ENCODE peak calls at places on chromosomes 7 and 10, in seven cellular contexts. One of them, this sample, is unnamed.

GRCh38 chr7:87671-88070 is 104.7 kb upstream of the FAM20C start:
- DNase-seq in fibroblast of lung: no peak
- DNase-seq in left ventricle myocardium inferior: no peak
- DNase-seq in BE2C: no peak
- DNase-seq in cardiac muscle cell: no peak
- DNase-seq in HepG2: no peak
- DNase-seq in fibroblast of the aortic adventitia: no peak
- DNase-seq in this sample: no peak

GRCh38 chr10:47361293-47361692 is 13.1 kb downstream of the RBP3 start:
- DNase-seq in fibroblast of lung: peak; percentile 39
- DNase-seq in left ventricle myocardium inferior: no peak
- DNase-seq in BE2C: peak; percentile 64
- DNase-seq in cardiac muscle cell: peak; percentile 66
- DNase-seq in HepG2: peak; percentile 10
- DNase-seq in fibroblast of the aortic adventitia: peak; percentile 29
- DNase-seq in this sample: peak; percentile 15

GRCh38 chr10:44292390-44293002 is 92.4 kb downstream of the CXCL12 start:
- DNase-seq in fibroblast of lung: no peak
- DNase-seq in left ventricle myocardium inferior: no peak
- DNase-seq in BE2C: no peak
- DNase-seq in cardiac muscle cell: no peak
- DNase-seq in HepG2: no peak
- DNase-seq in fibroblast of the aortic adventitia: no peak
- DNase-seq in this sample: no peak

GRCh38 chr10:17129711-17130110 is at the start of gene CUBN:
- DNase-seq in fibroblast of lung: no peak
- DNase-seq in left ventricle myocardium inferior: no peak
- DNase-seq in BE2C: no peak
- DNase-seq in cardiac muscle cell: no peak
- DNase-seq in HepG2: no peak
- DNase-seq in fibroblast of the aortic adventitia: no peak
- DNase-seq in this sample: no peak

GRCh38 chr7:2299131-2299829 is 15.0 kb downstream of the SNX8 start:
- DNase-seq in fibroblast of lung: peak; percentile 75
- DNase-seq in left ventricle myocardium inferior: no peak
- DNase-seq in BE2C: no peak
- DNase-seq in cardiac muscle cell: no peak
- DNase-seq in HepG2: no peak
- DNase-seq in fibroblast of the aortic adventitia: peak; percentile 73
- DNase-seq in this sample: peak; percentile 84

GRCh38 chr10:44261296-44261695 is 123.6 kb downstream of the CXCL12 start:
- DNase-seq in fibroblast of lung: no peak
- DNase-seq in left ventricle myocardium inferior: peak; percentile 56
- DNase-seq in BE2C: peak; percentile 92
- DNase-seq in cardiac muscle cell: peak; percentile 94
- DNase-seq in HepG2: no peak
- DNase-seq in fibroblast of the aortic adventitia: no peak
- DNase-seq in this sample: peak; percentile 59

GRCh38 chr10:14585287-14586193 is 189.2 kb downstream of the FAM107B start:
- DNase-seq in fibroblast of lung: no peak
- DNase-seq in left ventricle myocardium inferior: no peak
- DNase-seq in BE2C: no peak
- DNase-seq in cardiac muscle cell: no peak
- DNase-seq in HepG2: peak; percentile 35
- DNase-seq in fibroblast of the aortic adventitia: no peak
- DNase-seq in this sample: no peak

GRCh38 chr10:11760151-11760550 is 18.0 kb downstream of the ECHDC3 start:
- DNase-seq in fibroblast of lung: no peak
- DNase-seq in left ventricle myocardium inferior: no peak
- DNase-seq in BE2C: no peak
- DNase-seq in cardiac muscle cell: no peak
- DNase-seq in HepG2: no peak
- DNase-seq in fibroblast of the aortic adventitia: no peak
- DNase-seq in this sample: no peak

GRCh38 chr10:27838291-27838690 is 92.7 kb upstream of the MKX start:
- DNase-seq in fibroblast of lung: no peak
- DNase-seq in left ventricle myocardium inferior: no peak
- DNase-seq in BE2C: no peak
- DNase-seq in cardiac muscle cell: no peak
- DNase-seq in HepG2: no peak
- DNase-seq in fibroblast of the aortic adventitia: no peak
- DNase-seq in this sample: peak; percentile 80

GRCh38 chr10:123607386-123607785 is 58.8 kb upstream of the GPR26 start:
- DNase-seq in fibroblast of lung: no peak
- DNase-seq in left ventricle myocardium inferior: no peak
- DNase-seq in BE2C: no peak
- DNase-seq in cardiac muscle cell: no peak
- DNase-seq in HepG2: no peak
- DNase-seq in fibroblast of the aortic adventitia: no peak
- DNase-seq in this sample: no peak

GRCh38 chr10:104076743-104077160 is 8.9 kb downstream of the COL17A1 start:
- DNase-seq in fibroblast of lung: peak; percentile 53
- DNase-seq in left ventricle myocardium inferior: peak; percentile 53
- DNase-seq in BE2C: no peak
- DNase-seq in cardiac muscle cell: no peak
- DNase-seq in HepG2: no peak
- DNase-seq in fibroblast of the aortic adventitia: peak; percentile 73
- DNase-seq in this sample: peak; percentile 26

GRCh38 chr10:97765201-97765600 is 6.6 kb downstream of the SFRP5 start:
- DNase-seq in fibroblast of lung: no peak
- DNase-seq in left ventricle myocardium inferior: no peak
- DNase-seq in BE2C: no peak
- DNase-seq in cardiac muscle cell: no peak
- DNase-seq in HepG2: no peak
- DNase-seq in fibroblast of the aortic adventitia: no peak
- DNase-seq in this sample: no peak

GRCh38 chr10:42475168-42476098 is 162.9 kb downstream of the ZNF33B start:
- DNase-seq in fibroblast of lung: peak; percentile 70
- DNase-seq in left ventricle myocardium inferior: no peak
- DNase-seq in BE2C: peak; percentile 79
- DNase-seq in cardiac muscle cell: no peak
- DNase-seq in HepG2: peak; percentile 6
- DNase-seq in fibroblast of the aortic adventitia: peak; percentile 18
- DNase-seq in this sample: peak; percentile 44

GRCh38 chr7:36611703-36612102 is 112.6 kb downstream of the AOAH start:
- DNase-seq in fibroblast of lung: no peak
- DNase-seq in left ventricle myocardium inferior: no peak
- DNase-seq in BE2C: no peak
- DNase-seq in cardiac muscle cell: no peak
- DNase-seq in HepG2: no peak
- DNase-seq in fibroblast of the aortic adventitia: no peak
- DNase-seq in this sample: no peak

GRCh38 chr7:127751723-127752448 is 99.9 kb downstream of the SND1 start:
- DNase-seq in fibroblast of lung: peak; percentile 75
- DNase-seq in left ventricle myocardium inferior: no peak
- DNase-seq in BE2C: peak; percentile 45
- DNase-seq in cardiac muscle cell: no peak
- DNase-seq in HepG2: no peak
- DNase-seq in fibroblast of the aortic adventitia: peak; percentile 64
- DNase-seq in this sample: peak; percentile 45

GRCh38 chr10:18179901-18180300 is 39.7 kb downstream of the CACNB2 start:
- DNase-seq in fibroblast of lung: peak; percentile 90
- DNase-seq in left ventricle myocardium inferior: no peak
- DNase-seq in BE2C: no peak
- DNase-seq in cardiac muscle cell: peak; percentile 77
- DNase-seq in HepG2: no peak
- DNase-seq in fibroblast of the aortic adventitia: peak; percentile 85
- DNase-seq in this sample: peak; percentile 62

GRCh38 chr7:99837649-99838361 is 10.0 kb downstream of the CYP3A43 start:
- DNase-seq in fibroblast of lung: peak; percentile 9
- DNase-seq in left ventricle myocardium inferior: no peak
- DNase-seq in BE2C: no peak
- DNase-seq in cardiac muscle cell: no peak
- DNase-seq in HepG2: peak; percentile 45
- DNase-seq in fibroblast of the aortic adventitia: peak; percentile 27
- DNase-seq in this sample: peak; percentile 8

GRCh38 chr7:29946428-29947186 is 43.0 kb downstream of the SCRN1 start:
- DNase-seq in fibroblast of lung: peak; percentile 44
- DNase-seq in left ventricle myocardium inferior: peak; percentile 30
- DNase-seq in BE2C: peak; percentile 30
- DNase-seq in cardiac muscle cell: peak; percentile 42
- DNase-seq in HepG2: peak; percentile 19
- DNase-seq in fibroblast of the aortic adventitia: peak; percentile 41
- DNase-seq in this sample: peak; percentile 39

GRCh38 chr7:8125680-8126444 is 136.1 kb downstream of the ICA1 start:
- DNase-seq in fibroblast of lung: no peak
- DNase-seq in left ventricle myocardium inferior: no peak
- DNase-seq in BE2C: no peak
- DNase-seq in cardiac muscle cell: no peak
- DNase-seq in HepG2: no peak
- DNase-seq in fibroblast of the aortic adventitia: no peak
- DNase-seq in this sample: no peak

GRCh38 chr7:48035967-48036478 is 680 bp downstream of the C7orf57 start:
- DNase-seq in fibroblast of lung: peak; percentile 35
- DNase-seq in left ventricle myocardium inferior: peak; percentile 31
- DNase-seq in BE2C: peak; percentile 19
- DNase-seq in cardiac muscle cell: peak; percentile 31
- DNase-seq in HepG2: no peak
- DNase-seq in fibroblast of the aortic adventitia: peak; percentile 21
- DNase-seq in this sample: peak; percentile 20

GRCh38 chr7:48031111-48031510 is 2.2 kb upstream of the SUN3 start:
- DNase-seq in fibroblast of lung: no peak
- DNase-seq in left ventricle myocardium inferior: no peak
- DNase-seq in BE2C: no peak
- DNase-seq in cardiac muscle cell: no peak
- DNase-seq in HepG2: no peak
- DNase-seq in fibroblast of the aortic adventitia: no peak
- DNase-seq in this sample: no peak

GRCh38 chr7:48038815-48039496 is 3.6 kb downstream of the C7orf57 start:
- DNase-seq in fibroblast of lung: no peak
- DNase-seq in left ventricle myocardium inferior: no peak
- DNase-seq in BE2C: no peak
- DNase-seq in cardiac muscle cell: no peak
- DNase-seq in HepG2: no peak
- DNase-seq in fibroblast of the aortic adventitia: no peak
- DNase-seq in this sample: no peak

GRCh38 chr7:48033922-48034321 is 1.4 kb upstream of the C7orf57 start:
- DNase-seq in fibroblast of lung: no peak
- DNase-seq in left ventricle myocardium inferior: no peak
- DNase-seq in BE2C: no peak
- DNase-seq in cardiac muscle cell: no peak
- DNase-seq in HepG2: no peak
- DNase-seq in fibroblast of the aortic adventitia: no peak
- DNase-seq in this sample: no peak

GRCh38 chr7:48035301-48035966 is at the start of gene C7orf57:
- DNase-seq in fibroblast of lung: peak; percentile 78
- DNase-seq in left ventricle myocardium inferior: peak; percentile 93
- DNase-seq in BE2C: peak; percentile 95
- DNase-seq in cardiac muscle cell: peak; percentile 94
- DNase-seq in HepG2: peak; percentile 54
- DNase-seq in fibroblast of the aortic adventitia: peak; percentile 76
- DNase-seq in this sample: peak; percentile 85
- TF ChIP-seq CTCF in fibroblast of lung: no peak
- TF ChIP-seq CTCF in left ventricle myocardium inferior: peak; percentile 47
- TF ChIP-seq CTCF in BE2C: peak; percentile 4
- TF ChIP-seq CTCF in cardiac muscle cell: no peak
- TF ChIP-seq CTCF in HepG2: peak; percentile 77
- TF ChIP-seq CTCF in fibroblast of the aortic adventitia: no peak
- TF ChIP-seq CTCF in this sample: peak; percentile 30

DNA sequence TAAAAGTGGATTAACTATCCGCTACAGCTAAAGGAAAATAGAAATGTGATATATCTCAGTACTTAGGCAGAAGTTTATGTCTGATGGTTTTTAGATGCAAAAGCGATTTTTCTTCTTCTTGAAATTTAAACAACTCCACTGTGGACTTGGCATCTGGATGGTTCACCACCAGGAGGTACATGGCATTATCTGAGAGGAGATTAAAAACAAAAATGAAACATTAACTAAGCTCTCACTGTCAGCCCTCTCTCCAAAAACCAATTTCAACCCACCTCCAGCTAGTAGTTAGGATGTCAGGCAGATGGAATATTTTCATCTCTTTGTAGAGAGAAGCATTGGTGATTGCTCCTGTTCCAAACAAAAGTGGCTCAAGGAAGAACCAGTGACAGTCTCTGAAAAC is 12.9 kb downstream of the PON1 start:
- DNase-seq in fibroblast of lung: no peak
- DNase-seq in left ventricle myocardium inferior: no peak
- DNase-seq in BE2C: no peak
- DNase-seq in cardiac muscle cell: no peak
- DNase-seq in HepG2: no peak
- DNase-seq in fibroblast of the aortic adventitia: no peak
- DNase-seq in this sample: no peak
- H3K4me3 ChIP-seq in fibroblast of lung: no peak overlapping the region
- H3K4me3 ChIP-seq in left ventricle myocardium inferior: no peak overlapping the region
- H3K4me3 ChIP-seq in BE2C: no peak overlapping the region
- H3K4me3 ChIP-seq in cardiac muscle cell: no peak overlapping the region
- H3K4me3 ChIP-seq in HepG2: no peak overlapping the region
- H3K4me3 ChIP-seq in fibroblast of the aortic adventitia: no peak overlapping the region
- H3K4me3 ChIP-seq in this sample: no peak overlapping the region

GRCh38 chr10:129231821-129232220 is 235.2 kb upstream of the MGMT start:
- DNase-seq in fibroblast of lung: no peak
- DNase-seq in left ventricle myocardium inferior: no peak
- DNase-seq in BE2C: no peak
- DNase-seq in cardiac muscle cell: no peak
- DNase-seq in HepG2: no peak
- DNase-seq in fibroblast of the aortic adventitia: no peak
- DNase-seq in this sample: no peak
- TF ChIP-seq CTCF in fibroblast of lung: no peak
- TF ChIP-seq CTCF in left ventricle myocardium inferior: no peak
- TF ChIP-seq CTCF in BE2C: no peak
- TF ChIP-seq CTCF in cardiac muscle cell: no peak
- TF ChIP-seq CTCF in HepG2: no peak
- TF ChIP-seq CTCF in fibroblast of the aortic adventitia: no peak
- TF ChIP-seq CTCF in this sample: no peak

DNA sequence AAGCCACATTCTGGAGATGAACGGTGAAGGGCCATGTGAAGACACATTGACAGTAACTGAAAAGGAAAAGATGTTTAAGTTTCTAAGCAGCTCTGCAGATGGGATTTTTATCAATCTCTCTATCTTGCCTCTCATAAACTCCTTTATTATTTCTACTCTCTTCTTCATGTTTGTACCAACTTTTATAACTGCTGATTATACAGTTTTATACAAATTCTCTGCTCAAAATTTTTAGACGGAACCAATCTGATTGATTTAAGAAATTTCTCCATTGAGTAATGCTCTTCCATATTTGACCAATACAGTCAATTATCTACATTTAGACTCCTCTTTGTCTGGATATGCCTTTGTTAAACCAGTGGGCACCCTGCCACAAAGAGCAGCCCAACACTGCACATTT is 31.7 kb downstream of the TFPI2 start:
- DNase-seq in fibroblast of lung: no peak
- DNase-seq in left ventricle myocardium inferior: no peak
- DNase-seq in BE2C: no peak
- DNase-seq in cardiac muscle cell: no peak
- DNase-seq in HepG2: no peak
- DNase-seq in fibroblast of the aortic adventitia: no peak
- DNase-seq in this sample: no peak
- H3K4me3 ChIP-seq in fibroblast of lung: no peak overlapping the region
- H3K4me3 ChIP-seq in left ventricle myocardium inferior: no peak overlapping the region
- H3K4me3 ChIP-seq in BE2C: no peak overlapping the region
- H3K4me3 ChIP-seq in cardiac muscle cell: no peak overlapping the region
- H3K4me3 ChIP-seq in HepG2: no peak overlapping the region
- H3K4me3 ChIP-seq in fibroblast of the aortic adventitia: no peak overlapping the region
- H3K4me3 ChIP-seq in this sample: no peak overlapping the region